ENCODE peak calls at places on chromosomes 6 and 20, in five cellular contexts. H is HCT116, R is neuronal stem cell, P is IMR-90, G is K562. T is an unnamed sample.

GRCh38 chr6:28910901-28911680 is 12.7 kb downstream of the TRIM27 start:
- DNase-seq in R (no peak), P (no peak), H (no peak), G (no peak), T (no peak)

GRCh38 chr6:112439010-112439409 is 91.9 kb downstream of the RFPL4B start:
- DNase-seq in R (no peak), G (no peak), P (no peak), H (no peak), T (peak; percentile 32)

GRCh38 chr20:2168946-2169345 is 67.3 kb downstream of the STK35 start:
- DNase-seq in H (no peak), G (no peak), R (no peak), P (no peak), T (no peak)

GRCh38 chr6:119874381-119874780 is 524.8 kb upstream of the MAN1A1 start:
- DNase-seq in R (no peak), H (no peak), G (no peak), P (no peak), T (no peak)

GRCh38 chr20:46232575-46232974 is 75.7 kb downstream of the CDH22 start:
- DNase-seq in P (no peak), G (no peak), H (no peak), R (no peak), T (no peak)

GRCh38 chr6:109515781-109516409 is 32.9 kb upstream of the ZBTB24 start:
- DNase-seq in G (no peak), P (no peak), H (no peak), R (no peak), T (peak; percentile 7)

GRCh38 chr6:84892666-84893065 is 128.3 kb upstream of the TBX18 start:
- DNase-seq in P (no peak), R (no peak), G (no peak), H (no peak), T (peak; percentile 4)

GRCh38 chr20:5448449-5449118 is 131.8 kb upstream of the PROKR2 start:
- DNase-seq in H (peak; percentile 38), G (peak; percentile 56), R (peak; percentile 62), P (peak; percentile 28), T (peak; percentile 2)

GRCh38 chr6:47083586-47084047 is 41.5 kb upstream of the ADGRF1 start:
- DNase-seq in P (peak; percentile 36), R (no peak), H (no peak), G (no peak), T (peak; percentile 94)

GRCh38 chr6:138945354-138945753 is 42.7 kb downstream of the REPS1 start:
- DNase-seq in G (peak; percentile 22), R (no peak), H (no peak), P (no peak), T (no peak)

GRCh38 chr6:42555477-42556457 is 8.1 kb upstream of the UBR2 start:
- DNase-seq in R (no peak), P (peak; percentile 32), G (no peak), H (peak; percentile 33), T (no peak)

DNA sequence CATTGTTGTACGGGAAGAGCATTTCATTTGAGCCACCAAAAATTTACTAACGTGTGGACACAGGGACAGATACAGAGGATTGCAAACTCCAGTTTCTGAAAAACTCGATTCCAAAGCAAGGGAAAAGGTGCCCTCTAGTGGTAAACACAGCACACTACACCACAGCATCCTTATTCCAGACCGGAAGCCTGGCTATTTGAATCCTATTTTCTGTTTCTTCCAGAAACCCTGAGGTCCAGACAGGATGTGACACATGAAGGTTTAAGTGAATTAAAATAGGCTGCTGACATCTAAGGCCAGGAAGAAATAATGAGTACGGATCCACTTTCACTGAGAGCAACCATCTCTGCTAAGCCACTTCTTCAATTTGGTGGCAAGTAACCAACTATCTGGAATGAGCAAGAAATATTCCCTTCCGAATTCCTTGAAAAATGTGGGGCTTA is 31.8 kb upstream of the GMPR start:
- DNase-seq in R (peak; percentile 58), P (peak; percentile 87), G (peak; percentile 79), H (peak; percentile 37), T (peak; percentile 78)
- H3K9ac ChIP-seq in R (no peak overlapping the region), P (no peak overlapping the region), G (no peak overlapping the region), H (no peak overlapping the region), T (peak overlapping the region; percentile 32)

GRCh38 chr6:154653385-154653784 is 79.8 kb upstream of the SCAF8 start:
- DNase-seq in G (no peak), H (no peak), R (no peak), P (no peak), T (no peak)
- H3K9ac ChIP-seq in G (no peak overlapping the region), H (no peak overlapping the region), R (no peak overlapping the region), P (no peak overlapping the region), T (no peak overlapping the region)

GRCh38 chr6:53066874-53067273 is 1.7 kb downstream of the FBXO9 start:
- DNase-seq in P (no peak), H (no peak), R (no peak), G (peak; percentile 19), T (no peak)
- H3K9ac ChIP-seq in P (no peak overlapping the region), H (no peak overlapping the region), R (no peak overlapping the region), G (no peak overlapping the region), T (peak overlapping the region; percentile 89)

GRCh38 chr6:45326698-45327417 is 1.3 kb upstream of the RUNX2 start:
- DNase-seq in P (no peak), G (no peak), R (no peak), H (no peak), T (no peak)

GRCh38 chr6:45328523-45328922 is 393 bp downstream of the RUNX2 start:
- DNase-seq in R (no peak), P (no peak), H (no peak), G (no peak), T (peak; percentile 3)

GRCh38 chr6:45327956-45328522 is at the start of gene RUNX2:
- DNase-seq in H (no peak), P (peak; percentile 87), G (no peak), R (no peak), T (peak; percentile 100)

GRCh38 chr6:45320349-45320748 is 7.8 kb upstream of the RUNX2 start:
- DNase-seq in R (no peak), G (no peak), H (no peak), P (no peak), T (no peak)

GRCh38 chr6:45323656-45324224 is 4.4 kb upstream of the RUNX2 start:
- DNase-seq in R (no peak), P (no peak), G (no peak), H (no peak), T (no peak)
- H3K9ac ChIP-seq in R (no peak overlapping the region), P (no peak overlapping the region), G (no peak overlapping the region), H (no peak overlapping the region), T (no peak overlapping the region)

GRCh38 chr20:38168791-38169589 is 3.9 kb upstream of the TGM2 start:
- DNase-seq in G (no peak), R (no peak), H (no peak), P (no peak), T (no peak)
- H3K9ac ChIP-seq in G (no peak overlapping the region), R (no peak overlapping the region), H (no peak overlapping the region), P (no peak overlapping the region), T (peak overlapping the region; percentile 48)

GRCh38 chr20:32329817-32330554 is 28.1 kb upstream of the ASXL1 start:
- DNase-seq in R (no peak), H (no peak), P (no peak), G (no peak), T (no peak)
- H3K9ac ChIP-seq in R (no peak overlapping the region), H (no peak overlapping the region), P (no peak overlapping the region), G (no peak overlapping the region), T (no peak overlapping the region)

GRCh38 chr20:32886652-32887051 is 27.9 kb downstream of the EFCAB8 start:
- DNase-seq in H (no peak), R (no peak), P (no peak), G (no peak), T (no peak)
- H3K9ac ChIP-seq in H (no peak overlapping the region), R (no peak overlapping the region), P (no peak overlapping the region), G (no peak overlapping the region), T (no peak overlapping the region)

DNA sequence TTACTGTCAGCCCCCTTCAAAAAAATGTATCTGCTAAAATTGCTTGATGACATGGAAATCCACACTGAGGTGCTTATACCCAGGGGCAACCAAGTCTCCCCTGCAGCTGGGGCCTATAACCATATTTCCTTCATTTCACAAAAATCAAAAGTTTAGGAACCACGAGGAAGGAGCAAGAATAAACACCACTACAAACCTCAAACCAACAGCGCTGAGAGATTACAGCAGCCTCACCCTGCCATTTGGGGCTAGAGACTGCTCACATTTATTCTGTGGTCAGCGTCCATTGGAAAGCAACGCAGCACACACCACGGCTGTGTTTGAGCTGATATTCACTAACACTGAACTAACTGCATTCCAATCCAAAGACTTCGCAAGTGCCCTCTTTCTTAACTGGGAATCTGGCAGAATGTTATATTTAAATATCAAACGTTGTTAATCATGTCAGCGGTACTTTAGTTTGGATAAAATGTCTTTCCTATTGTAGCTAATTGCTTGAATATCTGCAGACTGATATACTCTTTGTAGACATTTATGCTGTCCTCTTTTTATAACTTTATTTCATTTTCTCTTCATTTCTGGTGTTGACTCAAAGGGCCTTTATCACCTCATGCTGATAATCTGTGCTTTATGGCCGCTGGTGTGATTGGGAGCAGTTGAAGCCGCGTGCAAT is 94.6 kb downstream of the FOXA2 start:
- DNase-seq in G (no peak), R (no peak), P (no peak), H (no peak), T (no peak)
- H3K9ac ChIP-seq in G (no peak overlapping the region), R (no peak overlapping the region), P (no peak overlapping the region), H (no peak overlapping the region), T (no peak overlapping the region)

GRCh38 chr6:106637718-106638341 is 8.5 kb downstream of the QRSL1 start:
- DNase-seq in R (no peak), P (no peak), G (no peak), H (no peak), T (no peak)
- H3K9ac ChIP-seq in R (no peak overlapping the region), P (no peak overlapping the region), G (no peak overlapping the region), H (no peak overlapping the region), T (no peak overlapping the region)

GRCh38 chr6:39889229-39889628 is 45.0 kb downstream of the MOCS1 start:
- DNase-seq in P (no peak), H (no peak), G (no peak), R (no peak), T (no peak)

GRCh38 chr6:39892490-39893129 is 41.7 kb downstream of the MOCS1 start:
- DNase-seq in G (peak; percentile 58), P (peak; percentile 69), R (peak; percentile 44), H (peak; percentile 6), T (peak; percentile 26)

GRCh38 chr6:39891976-39892375 is 42.3 kb downstream of the MOCS1 start:
- DNase-seq in H (no peak), R (no peak), P (peak; percentile 19), G (no peak), T (no peak)

GRCh38 chr6:39893286-39893685 is 41.0 kb downstream of the MOCS1 start:
- DNase-seq in G (no peak), P (no peak), R (no peak), H (no peak), T (no peak)

DNA sequence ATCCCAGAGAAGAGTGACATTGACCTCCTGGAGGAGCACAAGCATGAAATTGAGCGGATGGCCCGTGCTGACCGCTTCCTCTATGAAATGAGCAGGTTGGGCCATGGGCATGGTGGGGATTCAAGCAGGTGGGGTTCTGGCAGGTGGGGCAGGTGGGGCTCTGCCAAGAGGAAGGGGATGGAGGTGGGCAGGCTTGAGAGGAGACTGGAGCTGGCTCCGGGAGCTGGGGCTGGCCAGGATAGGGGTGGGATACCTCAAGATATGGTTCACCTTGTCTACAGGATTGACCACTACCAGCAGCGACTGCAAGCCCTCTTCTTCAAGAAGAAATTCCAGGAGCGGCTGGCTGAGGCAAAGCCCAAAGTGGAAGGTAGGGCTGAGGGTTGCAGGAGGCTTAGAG is 42.9 kb downstream of the MOCS1 start:
- DNase-seq in P (no peak), R (no peak), H (no peak), G (no peak), T (no peak)
- H3K9ac ChIP-seq in P (no peak overlapping the region), R (no peak overlapping the region), H (no peak overlapping the region), G (no peak overlapping the region), T (no peak overlapping the region)

T was measured in astrocyte.